ENCODE peak calls at places on chromosome 21, in seven cellular contexts. P is lung; Z is activated naive CD8-positive, alpha-beta T cell treated with anti-CD3 and anti-CD28 coated beads, Interleukin-2, amount 50 U/mL, for 16 hours; S is T-helper 9 cell; N is spleen; J is activated CD4-positive, alpha-beta T cell treated with anti-CD3 and anti-CD28 coated beads, Interleukin-2, amount 50 U/mL, for 48 hours; L is substantia nigra. V is an unnamed sample.

GRCh38 chr21:32190491-32191144 is 88.2 kb downstream of the MIS18A start:
- DNase-seq in P (peak), L (no peak), Z (no peak), N (no peak), J (no peak), S (no peak), V (no peak)

GRCh38 chr21:31137951-31138350 is 99.7 kb upstream of the KRTAP19-8 start:
- DNase-seq in Z (no peak), P (no peak), L (no peak), S (no peak), N (no peak), J (no peak), V (no peak)

GRCh38 chr21:35274923-35275322 is 225.8 kb upstream of the RUNX1 start:
- DNase-seq in S (no peak), J (no peak), N (no peak), L (no peak), Z (no peak), P (no peak), V (no peak)

GRCh38 chr21:28975401-28975800 is 17.3 kb downstream of the LTN1 start:
- DNase-seq in Z (no peak), P (no peak), J (no peak), N (no peak), S (no peak), L (no peak), V (no peak)

GRCh38 chr21:32534113-32534512 is 51.2 kb downstream of the TCP10L start:
- DNase-seq in P (no peak), S (no peak), N (no peak), L (no peak), Z (no peak), J (no peak), V (no peak)

GRCh38 chr21:43206231-43207042 is 37.6 kb downstream of the CRYAA start:
- DNase-seq in P (no peak), Z (no peak), L (no peak), S (no peak), J (no peak), N (peak), V (peak)

GRCh38 chr21:29008373-29008772 is 10.8 kb downstream of the RWDD2B start:
- DNase-seq in Z (no peak), L (no peak), N (no peak), S (no peak), P (no peak), J (no peak), V (no peak)

GRCh38 chr21:33302796-33303195 is 22.0 kb upstream of the IFNAR1 start:
- DNase-seq in L (no peak), J (no peak), N (no peak), P (no peak), Z (no peak), S (no peak), V (no peak)

GRCh38 chr21:43739648-43740435 is 20.9 kb downstream of the PDXK start:
- DNase-seq in J (no peak), N (no peak), Z (no peak), P (no peak), S (no peak), L (no peak), V (no peak)

GRCh38 chr21:16342932-16343331 is 613.1 kb downstream of the USP25 start:
- DNase-seq in P (no peak), Z (no peak), N (no peak), L (no peak), J (no peak), S (no peak), V (no peak)

GRCh38 chr21:37767984-37768383 is 148.3 kb downstream of the KCNJ6 start:
- DNase-seq in P (no peak), N (no peak), J (no peak), Z (no peak), S (no peak), L (no peak), V (no peak)

GRCh38 chr21:38905751-38906150 is 100.0 kb downstream of the ETS2 start:
- DNase-seq in Z (no peak), P (no peak), N (no peak), J (no peak), S (no peak), L (no peak), V (no peak)

GRCh38 chr21:46543306-46543705 is 61.6 kb downstream of the S100B start:
- DNase-seq in N (no peak), J (no peak), L (no peak), S (no peak), Z (no peak), P (no peak), V (no peak)

GRCh38 chr21:35223480-35224156 is 174.5 kb upstream of the RUNX1 start:
- DNase-seq in L (no peak), J (no peak), N (no peak), S (no peak), Z (no peak), P (no peak), V (no peak)

GRCh38 chr21:43318841-43319781 is 107.8 kb downstream of the SIK1 start:
- DNase-seq in L (peak), P (no peak), S (no peak), Z (no peak), N (no peak), J (no peak), V (no peak)

GRCh38 chr21:33078907-33079582 is 9.1 kb downstream of the OLIG1 start:
- DNase-seq in L (peak), N (no peak), P (no peak), J (peak), Z (no peak), S (no peak), V (no peak)

GRCh38 chr21:39564200-39564599 is 48.5 kb upstream of the B3GALT5 start:
- DNase-seq in N (no peak), J (no peak), L (peak), S (no peak), Z (no peak), P (no peak), V (no peak)

GRCh38 chr21:45430521-45431501 is 25.8 kb downstream of the COL18A1 start:
- DNase-seq in J (no peak), P (no peak), L (no peak), Z (no peak), S (no peak), N (no peak), V (no peak)

GRCh38 chr21:31905444-31906400 is 32.9 kb downstream of the HUNK start:
- DNase-seq in P (no peak), J (no peak), L (no peak), S (no peak), N (no peak), Z (no peak), V (no peak)

GRCh38 chr21:46585191-46585953 is 19.5 kb downstream of the S100B start:
- DNase-seq in J (no peak), Z (no peak), P (no peak), S (no peak), N (no peak), L (no peak), V (no peak)

GRCh38 chr21:42262826-42263225 is 43.9 kb downstream of the ABCG1 start:
- DNase-seq in L (peak), Z (no peak), N (no peak), S (no peak), J (no peak), P (peak), V (no peak)

GRCh38 chr21:29586696-29587095 is 288.0 kb downstream of the BACH1 start:
- DNase-seq in J (no peak), P (no peak), S (no peak), L (no peak), Z (no peak), N (no peak), V (no peak)

GRCh38 chr21:26842976-26843911 is 2.0 kb downstream of the ADAMTS1 start:
- DNase-seq in S (no peak), N (peak), L (peak), J (no peak), P (peak), Z (no peak), V (peak)

GRCh38 chr21:25370311-25370744 is 237.0 kb downstream of the MRPL39 start:
- DNase-seq in J (peak), Z (no peak), N (no peak), S (no peak), L (no peak), P (no peak), V (peak)

GRCh38 chr21:39137248-39138186 is 45.7 kb downstream of the PSMG1 start:
- DNase-seq in L (no peak), Z (no peak), N (no peak), S (no peak), P (no peak), J (no peak), V (no peak)

GRCh38 chr21:43323244-43324005 is 103.5 kb downstream of the SIK1 start:
- DNase-seq in Z (no peak), L (peak), P (peak), S (no peak), N (no peak), J (no peak), V (no peak)

GRCh38 chr21:45983981-45984551 is 2.5 kb downstream of the COL6A1 start:
- DNase-seq in N (peak), L (no peak), P (no peak), Z (no peak), S (no peak), J (no peak), V (peak)

GRCh38 chr21:37542512-37542911 is 175.9 kb downstream of the DYRK1A start:
- DNase-seq in L (no peak), S (no peak), N (no peak), J (no peak), Z (no peak), P (no peak), V (no peak)

V was measured in RWPE2.